ENCODE peak calls at places on chromosome 2, in six cellular contexts. C is activated CD8-positive, alpha-beta memory T cell treated with anti-CD3 and anti-CD28 coated beads for 4 hours; V is Calu3; D is KBM-7; U is iPS-NIHi11; T is DMS79. S is an unnamed sample.

GRCh38 chr2:105790467-105791118 is 45.9 kb downstream of the NCK2 start:
- DNase-seq in D (no peak), T (no peak), V (peak; percentile 25), C (no peak), U (no peak), S (no peak)

GRCh38 chr2:103402944-103403343 is 641.1 kb downstream of the TMEM182 start:
- DNase-seq in V (no peak), D (no peak), U (no peak), C (no peak), T (no peak), S (no peak)

GRCh38 chr2:128261245-128262128 is 57.2 kb downstream of the HS6ST1 start:
- DNase-seq in C (no peak), U (no peak), D (no peak), V (no peak), T (no peak), S (no peak)

GRCh38 chr2:15316370-15316814 is 244.7 kb downstream of the NBAS start:
- DNase-seq in D (no peak), U (no peak), C (no peak), T (no peak), V (no peak), S (no peak)

GRCh38 chr2:211157856-211158463 is 601.6 kb downstream of the CPS1 start:
- DNase-seq in U (peak; percentile 59), C (peak; percentile 20), V (peak; percentile 80), D (peak; percentile 52), T (no peak), S (peak; percentile 60)

GRCh38 chr2:64402876-64403275 is 51.1 kb upstream of the LGALSL start:
- DNase-seq in T (no peak), U (no peak), D (no peak), C (no peak), V (no peak), S (peak; percentile 64)

GRCh38 chr2:188443207-188443606 is 151.5 kb downstream of the GULP1 start:
- DNase-seq in D (no peak), V (no peak), U (no peak), T (no peak), C (no peak), S (no peak)

GRCh38 chr2:53129851-53130250 is 637.8 kb upstream of the CHAC2 start:
- DNase-seq in V (peak; percentile 25), C (no peak), T (no peak), U (no peak), D (no peak), S (peak; percentile 92)

GRCh38 chr2:196278491-196278911 is 107.1 kb upstream of the STK17B start:
- DNase-seq in U (no peak), V (no peak), C (no peak), T (no peak), D (no peak), S (peak; percentile 89)

GRCh38 chr2:163191372-163191771 is 352.8 kb upstream of the KCNH7 start:
- DNase-seq in U (peak; percentile 23), D (peak; percentile 33), C (no peak), V (peak; percentile 34), T (peak; percentile 2), S (peak; percentile 50)